ENCODE peak calls at places on chromosomes 12 and 14, in eight cellular contexts. Q, G, A, H, W, K, Y and E are unnamed samples.

GRCh38 chr12:117139025-117139717 is 40.0 kb upstream of the TESC start:
- DNase-seq in Q (no peak), G (no peak), A (no peak), H (no peak), W (no peak), K (no peak), Y (no peak), E (no peak)

GRCh38 chr12:105231396-105231795 is 4.6 kb downstream of the APPL2 start:
- DNase-seq in Q (no peak), G (no peak), A (no peak), H (no peak), W (no peak), K (no peak), Y (no peak), E (no peak)

GRCh38 chr14:75879031-75879430 is 102.8 kb downstream of the TGFB3 start:
- DNase-seq in Q (peak), G (no peak), A (peak), H (peak), W (no peak), K (no peak), Y (no peak), E (no peak)

GRCh38 chr14:24879661-24880381 is 170.1 kb downstream of the STXBP6 start:
- DNase-seq in Q (no peak), G (no peak), A (peak), H (no peak), W (no peak), K (no peak), Y (no peak), E (no peak)

GRCh38 chr12:116761499-116761898 is 23.4 kb downstream of the RNFT2 start:
- DNase-seq in Q (no peak), G (no peak), A (no peak), H (no peak), W (no peak), K (no peak), Y (no peak), E (no peak)

GRCh38 chr14:80634106-80634758 is 307.3 kb downstream of the CEP128 start:
- DNase-seq in Q (no peak), G (no peak), A (peak), H (peak), W (no peak), K (no peak), Y (no peak), E (no peak)

GRCh38 chr14:74979442-74980397 is 23.0 kb upstream of the EIF2B2 start:
- DNase-seq in Q (no peak), G (peak), A (peak), H (peak), W (no peak), K (peak), Y (no peak), E (peak)

GRCh38 chr14:24233538-24233866 is 773 bp downstream of the GMPR2 start:
- DNase-seq in Q (no peak), G (no peak), A (no peak), H (no peak), W (no peak), K (no peak), Y (no peak), E (no peak)

GRCh38 chr12:49873361-49873934 is 30.3 kb downstream of the FAIM2 start:
- DNase-seq in Q (no peak), G (no peak), A (peak), H (peak), W (no peak), K (no peak), Y (no peak), E (no peak)

GRCh38 chr14:91935621-91936020 is 11.9 kb downstream of the FBLN5 start:
- DNase-seq in Q (no peak), G (no peak), A (no peak), H (no peak), W (no peak), K (no peak), Y (no peak), E (no peak)

GRCh38 chr12:20006856-20007255 is 361.5 kb upstream of the PDE3A start:
- DNase-seq in Q (no peak), G (no peak), A (peak), H (no peak), W (no peak), K (no peak), Y (no peak), E (no peak)

GRCh38 chr12:115199831-115200230 is 515.9 kb upstream of the TBX3 start:
- DNase-seq in Q (no peak), G (no peak), A (peak), H (no peak), W (no peak), K (no peak), Y (no peak), E (no peak)

GRCh38 chr12:121295746-121296617 is 527 bp downstream of the CAMKK2 start:
- DNase-seq in Q (peak), G (peak), A (peak), H (peak), W (no peak), K (peak), Y (peak), E (peak)

GRCh38 chr12:52356031-52356761 is 11.1 kb downstream of the KRT85 start:
- DNase-seq in Q (no peak), G (no peak), A (no peak), H (no peak), W (no peak), K (no peak), Y (no peak), E (no peak)
- H3K4me3 ChIP-seq in Q (no peak), G (no peak), A (no peak), H (no peak), W (no peak), K (no peak), Y (no peak), E (no peak)

DNA sequence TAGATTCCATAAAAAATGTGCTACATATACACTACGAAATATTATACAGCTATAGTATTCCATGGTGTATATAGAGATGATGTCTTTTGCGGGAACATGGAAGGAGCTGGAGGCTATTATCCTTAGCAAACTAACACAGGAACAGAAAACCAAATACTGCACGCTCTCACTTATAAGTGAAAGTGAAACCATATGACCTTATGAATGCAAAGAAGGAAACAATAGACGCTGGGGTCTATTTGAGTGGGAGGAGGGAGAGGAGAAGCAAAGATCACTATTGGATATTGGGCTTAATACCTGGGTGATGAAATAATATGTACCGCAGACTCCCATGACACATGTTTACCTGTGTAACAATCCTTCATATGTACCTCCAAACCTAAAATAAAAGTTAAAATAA is 142.7 kb downstream of the LRFN5 start:
- DNase-seq in Q (no peak), G (no peak), A (peak), H (peak), W (no peak), K (no peak), Y (no peak), E (no peak)
- TF ChIP-seq EZH2phosphoT487 in Q (no peak), G (no peak), A (no peak), H (no peak), W (no peak), K (no peak), Y (no peak), E (no peak)

GRCh38 chr12:113241191-113242017 is 20.1 kb downstream of the TPCN1 start:
- DNase-seq in Q (peak), G (no peak), A (peak), H (peak), W (no peak), K (no peak), Y (no peak), E (peak)
- H3K27ac ChIP-seq in Q (no peak), G (no peak), A (peak), H (peak), W (no peak), K (no peak), Y (peak), E (peak)

GRCh38 chr12:38149395-38150073 is 167.0 kb upstream of the ALG10B start:
- DNase-seq in Q (no peak), G (no peak), A (no peak), H (peak), W (peak), K (no peak), Y (no peak), E (no peak)
- H3K4me3 ChIP-seq in Q (no peak), G (no peak), A (no peak), H (peak), W (no peak), K (no peak), Y (no peak), E (no peak)

DNA sequence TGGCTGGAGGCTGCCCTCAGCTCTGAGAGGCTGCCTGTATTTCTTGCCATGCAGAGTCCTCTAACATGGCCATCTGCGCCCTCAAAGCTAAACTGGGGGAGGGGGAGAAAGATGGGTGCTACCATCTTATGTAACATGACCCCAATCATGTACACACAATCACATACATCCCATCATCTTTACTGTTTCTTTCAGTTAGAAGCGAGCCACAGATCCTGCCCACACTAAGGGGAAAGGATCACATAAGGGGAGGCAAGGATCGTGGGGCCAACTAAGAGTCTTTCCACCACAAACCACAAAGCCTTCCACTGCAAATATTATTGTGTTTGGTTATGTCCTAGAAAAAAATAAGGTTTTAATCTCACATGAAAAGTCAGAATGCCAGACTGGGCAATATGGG is 11.8 kb upstream of the AMN1 start:
- DNase-seq in Q (no peak), G (no peak), A (no peak), H (no peak), W (no peak), K (no peak), Y (no peak), E (no peak)
- TF ChIP-seq EZH2phosphoT487 in Q (no peak), G (no peak), A (no peak), H (no peak), W (no peak), K (no peak), Y (no peak), E (no peak)

GRCh38 chr12:46659844-46660243 is 166.0 kb downstream of the SLC38A4 start:
- DNase-seq in Q (no peak), G (no peak), A (peak), H (no peak), W (no peak), K (no peak), Y (no peak), E (no peak)
- H3K27ac ChIP-seq in Q (no peak), G (no peak), A (peak), H (peak), W (no peak), K (peak), Y (no peak), E (peak)

GRCh38 chr12:8947737-8948136 is 1.7 kb downstream of the M6PR start:
- DNase-seq in Q (no peak), G (no peak), A (peak), H (no peak), W (no peak), K (no peak), Y (peak), E (no peak)
- H3K4me3 ChIP-seq in Q (peak), G (peak), A (peak), H (peak), W (peak), K (peak), Y (peak), E (peak)

GRCh38 chr12:103957865-103958388 is 7.7 kb upstream of the TDG start:
- DNase-seq in Q (no peak), G (no peak), A (no peak), H (no peak), W (no peak), K (no peak), Y (no peak), E (no peak)

GRCh38 chr12:103960567-103961227 is 5.0 kb upstream of the TDG start:
- DNase-seq in Q (no peak), G (no peak), A (no peak), H (peak), W (no peak), K (no peak), Y (no peak), E (no peak)

GRCh38 chr12:103955811-103956514 is 9.7 kb upstream of the TDG start:
- DNase-seq in Q (no peak), G (no peak), A (peak), H (no peak), W (no peak), K (peak), Y (peak), E (no peak)

GRCh38 chr12:103956515-103957027 is 9.1 kb upstream of the TDG start:
- DNase-seq in Q (peak), G (no peak), A (no peak), H (peak), W (no peak), K (no peak), Y (no peak), E (no peak)

GRCh38 chr12:103958621-103959020 is 7.1 kb upstream of the TDG start:
- DNase-seq in Q (no peak), G (no peak), A (peak), H (no peak), W (no peak), K (no peak), Y (no peak), E (no peak)
- TF ChIP-seq EZH2phosphoT487 in Q (no peak), G (no peak), A (no peak), H (no peak), W (no peak), K (no peak), Y (no peak), E (no peak)

GRCh38 chr12:42473130-42473529 is 116.4 kb downstream of the PRICKLE1 start:
- DNase-seq in Q (no peak), G (no peak), A (peak), H (peak), W (no peak), K (no peak), Y (no peak), E (no peak)
- H3K27ac ChIP-seq in Q (no peak), G (no peak), A (peak), H (no peak), W (no peak), K (no peak), Y (no peak), E (peak)